ENCODE peak calls at places on chromosomes 12 and 14, in five cellular contexts. K is body of pancreas, O is kidney, R is IMR-90, C is gastrocnemius medialis. H is an unnamed sample.

GRCh38 chr14:20723458-20723857 is 22.2 kb upstream of the EDDM3A start:
- DNase-seq in O (no peak), K (no peak), R (no peak), C (no peak), H (no peak)

GRCh38 chr12:18320036-18320617 is 58.8 kb downstream of the PIK3C2G start:
- DNase-seq in R (peak), C (no peak), O (no peak), K (peak), H (peak)

GRCh38 chr14:30211326-30211725 is 283.7 kb upstream of the PRKD1 start:
- DNase-seq in R (peak), O (no peak), C (no peak), K (no peak), H (peak)

GRCh38 chr14:22471545-22472121 is 117.4 kb downstream of the DAD1 start:
- DNase-seq in K (peak), O (peak), C (no peak), R (peak), H (peak)

GRCh38 chr12:113162102-113163029 is 12.8 kb downstream of the CFAP73 start:
- DNase-seq in C (no peak), K (peak), O (no peak), R (peak), H (peak)

GRCh38 chr12:93689076-93689834 is 12.1 kb downstream of the CRADD start:
- DNase-seq in K (no peak), R (peak), C (no peak), O (no peak), H (no peak)

GRCh38 chr12:64160021-64160717 is 61.9 kb downstream of the KICS2 start:
- DNase-seq in O (no peak), K (no peak), C (no peak), R (no peak), H (peak)

GRCh38 chr12:123897221-123897620 is 75.4 kb downstream of the CCDC92 start:
- DNase-seq in C (no peak), R (peak), O (no peak), K (no peak), H (peak)

GRCh38 chr14:101230851-101231550 is 327.5 kb upstream of the RTL1 start:
- DNase-seq in C (no peak), K (no peak), R (no peak), O (peak), H (no peak)

GRCh38 chr12:95790912-95791849 is 617 bp upstream of the NTN4 start:
- DNase-seq in K (peak), O (peak), R (peak), C (no peak), H (no peak)

GRCh38 chr12:78403136-78403535 is 461.4 kb upstream of the SYT1 start:
- DNase-seq in K (no peak), O (no peak), R (peak), C (no peak), H (peak)

GRCh38 chr14:104681689-104682074 is 7.7 kb upstream of the INF2 start:
- DNase-seq in C (peak), R (peak), K (peak), O (peak), H (peak)

GRCh38 chr14:78530078-78530477 is 359.9 kb downstream of the NRXN3 start:
- DNase-seq in O (no peak), R (no peak), C (no peak), K (peak), H (peak)

GRCh38 chr14:91252901-91253794 is 8.6 kb upstream of the GPR68 start:
- DNase-seq in K (peak), C (no peak), O (peak), R (no peak), H (no peak)

GRCh38 chr14:101878222-101879211 is 85.9 kb upstream of the DYNC1H1 start:
- DNase-seq in O (no peak), K (peak), C (no peak), R (no peak), H (peak)

GRCh38 chr12:108825205-108825950 is 32.0 kb downstream of the SSH1 start:
- DNase-seq in O (no peak), C (no peak), K (no peak), R (peak), H (peak)

GRCh38 chr12:106229036-106229591 is 18.7 kb downstream of the CKAP4 start:
- DNase-seq in R (no peak), K (no peak), C (no peak), O (no peak), H (no peak)

DNA sequence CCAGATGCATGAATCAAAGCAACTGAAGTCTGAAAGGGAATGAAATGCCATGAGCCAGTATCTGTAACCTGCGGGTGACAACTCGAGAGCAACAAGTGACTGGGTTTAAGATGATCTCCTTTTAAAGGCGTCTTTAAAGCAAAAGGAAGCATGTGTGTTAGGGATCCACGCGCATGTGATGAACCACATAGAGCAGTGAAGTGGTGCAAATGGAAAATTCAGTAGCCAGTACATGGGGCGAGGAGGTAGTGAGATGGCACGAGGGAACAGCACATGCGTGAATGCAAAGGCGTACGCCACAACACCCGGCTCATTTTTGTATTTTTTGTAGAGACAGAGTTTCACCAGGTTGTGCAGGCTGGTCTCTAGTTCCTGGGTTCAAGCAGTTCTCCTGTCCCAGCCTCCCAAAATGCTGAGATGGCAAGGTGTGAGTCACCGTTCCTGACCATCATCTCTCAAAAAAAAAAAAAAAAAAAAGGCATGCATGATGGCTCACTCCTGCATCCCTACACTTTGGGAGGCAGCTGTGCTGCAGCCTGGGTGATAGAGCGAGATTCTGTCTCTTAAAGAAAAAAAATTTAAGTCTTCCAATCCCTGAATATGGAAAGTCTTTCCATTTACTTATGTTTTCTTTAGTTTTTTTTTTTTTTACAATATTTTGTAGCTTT is 24.6 kb upstream of the BCL7A start:
- DNase-seq in O (no peak), C (no peak), R (peak), K (no peak), H (peak)
- H3K4me3 ChIP-seq in O (no peak), C (no peak), R (no peak), K (no peak), H (no peak)

GRCh38 chr14:64292197-64292596 is 2.0 kb downstream of the ESR2 start:
- DNase-seq in K (no peak), R (no peak), O (no peak), C (no peak), H (no peak)

GRCh38 chr14:64296561-64296960 is 2.4 kb upstream of the ESR2 start:
- DNase-seq in O (no peak), C (no peak), K (no peak), R (peak), H (peak)

GRCh38 chr14:64294672-64295413 is 672 bp upstream of the ESR2 start:
- DNase-seq in C (peak), O (peak), K (peak), R (peak), H (peak)

GRCh38 chr14:64289571-64289970 is 4.6 kb downstream of the ESR2 start:
- DNase-seq in K (no peak), O (no peak), C (no peak), R (no peak), H (no peak)

GRCh38 chr14:64293976-64294671 is at the start of gene ESR2:
- DNase-seq in O (peak), R (peak), C (peak), K (peak), H (peak)
- TF ChIP-seq CTCF in O (no peak), R (peak), C (no peak), K (no peak), H (peak)

DNA sequence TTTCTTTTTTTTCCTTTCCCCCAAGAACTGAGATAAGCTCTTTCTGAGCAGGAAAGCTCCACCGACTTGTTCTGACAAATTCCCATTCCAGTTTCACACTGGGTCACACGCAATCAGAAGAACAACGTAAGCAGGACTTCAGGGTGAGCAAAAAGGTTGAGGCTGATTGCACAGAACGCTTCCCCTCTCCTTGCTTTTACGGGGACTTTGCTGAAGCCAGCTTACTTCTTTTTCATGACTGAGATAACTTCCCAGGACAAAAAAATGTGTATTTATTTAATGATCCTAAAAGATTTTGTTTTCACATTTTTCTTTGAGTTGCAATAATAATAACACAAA is 153.2 kb downstream of the PHLDA1 start:
- DNase-seq in K (no peak), R (peak), O (no peak), C (no peak), H (peak)
- H3K4me3 ChIP-seq in K (no peak), R (no peak), O (peak), C (no peak), H (no peak)

GRCh38 chr12:6753772-6754356 is 923 bp upstream of the MLF2 start:
- DNase-seq in R (no peak), O (peak), K (no peak), C (no peak), H (peak)
- TF ChIP-seq CTCF in R (peak), O (peak), K (peak), C (peak), H (peak)

GRCh38 chr12:180445-180844 is 33.5 kb downstream of the SLC6A12 start:
- DNase-seq in O (no peak), R (peak), C (peak), K (peak), H (no peak)
- H3K4me3 ChIP-seq in O (no peak), R (no peak), C (no peak), K (no peak), H (no peak)

DNA sequence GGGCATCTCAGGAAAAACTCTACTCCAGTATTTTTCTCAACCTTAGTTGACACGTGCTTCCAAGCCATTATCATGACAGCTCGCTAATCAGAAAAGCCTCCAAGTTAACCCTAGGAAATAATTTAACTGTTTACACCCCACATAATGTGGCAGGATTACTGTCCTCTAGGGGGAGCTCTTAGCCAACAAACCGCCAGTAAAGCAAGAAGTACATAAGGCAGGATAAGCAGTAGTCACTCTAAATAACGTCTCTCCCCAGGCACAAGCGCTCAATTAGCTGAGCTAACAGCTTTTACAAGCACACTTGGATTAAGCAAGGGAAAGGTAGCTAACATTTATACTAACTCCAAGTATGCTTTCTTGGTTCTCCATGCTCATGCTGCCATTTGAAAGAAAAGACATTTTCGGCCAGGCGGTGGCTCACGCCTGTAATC is 22.8 kb downstream of the APOBEC1 start:
- DNase-seq in K (no peak), C (no peak), O (no peak), R (no peak), H (peak)
- TF ChIP-seq CTCF in K (no peak), C (no peak), O (no peak), R (peak), H (peak)

DNA sequence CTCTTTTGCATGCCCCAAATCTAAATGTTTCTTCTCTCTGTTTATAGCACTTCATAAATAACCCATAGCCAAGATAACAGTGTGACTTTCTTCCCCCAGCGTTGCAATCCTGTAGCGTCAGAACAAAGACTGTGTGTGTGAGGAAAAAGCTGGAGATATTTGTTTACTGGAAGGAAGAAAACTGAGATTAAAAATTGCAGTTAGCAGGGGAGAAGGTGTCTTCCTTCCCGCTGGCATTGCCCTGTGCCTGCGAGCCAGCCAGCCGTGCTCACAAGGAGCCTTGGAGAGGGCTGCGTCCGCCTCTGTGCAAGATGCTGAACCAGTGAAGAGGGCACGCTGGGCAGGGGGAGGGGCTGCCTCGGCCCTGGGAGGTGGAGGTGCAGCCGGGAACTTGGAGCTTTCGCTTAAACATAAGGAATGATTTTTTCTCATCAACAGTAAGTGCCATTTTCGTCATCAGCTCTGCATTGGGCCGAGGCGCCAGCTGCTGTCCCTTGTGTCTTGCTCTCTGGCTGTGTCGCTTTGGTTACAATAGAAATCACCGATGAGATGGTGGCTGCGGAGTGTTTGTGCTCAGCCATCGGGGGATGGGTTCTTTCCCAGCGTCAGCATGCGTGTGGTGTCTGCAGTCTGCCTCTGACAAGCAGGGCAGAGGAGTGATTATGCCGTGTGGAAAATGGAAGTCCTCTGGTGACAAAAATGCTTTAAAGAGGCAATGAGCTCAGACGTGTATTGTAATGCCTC is 97.3 kb downstream of the ESR2 start:
- DNase-seq in K (peak), O (no peak), R (peak), C (peak), H (peak)
- H3K4me3 ChIP-seq in K (no peak), O (peak), R (peak), C (peak), H (peak)

DNA sequence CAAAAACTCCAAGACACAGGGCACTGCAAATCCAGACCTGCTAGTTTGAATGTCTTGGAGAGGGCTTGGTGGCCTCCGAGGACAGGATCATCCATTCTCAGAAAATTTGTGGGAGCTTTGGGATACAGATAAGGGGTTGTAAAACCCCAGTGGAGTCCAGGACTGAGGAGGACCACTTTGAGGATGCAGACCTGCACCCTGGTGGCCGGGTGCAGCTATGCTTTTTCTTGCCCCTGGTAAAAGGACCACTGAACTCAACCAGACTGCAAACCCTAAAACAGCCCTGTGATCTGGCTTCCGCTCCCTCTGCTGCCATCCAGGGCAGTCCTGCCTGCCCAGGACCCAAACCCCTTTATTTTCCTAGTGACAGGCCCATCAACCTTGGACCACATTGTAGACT is 169.5 kb upstream of the DAAM1 start:
- DNase-seq in C (no peak), R (peak), K (no peak), O (no peak), H (peak)
- TF ChIP-seq CTCF in C (no peak), R (peak), K (no peak), O (no peak), H (peak)